ENCODE peak calls at places on chromosomes 1 and 21, in ten cellular contexts. D is HT-29; S is EL; T is ureter; A is fibroblast of lung; U is T-helper 9 cell; K is effector memory CD8-positive, alpha-beta T cell; P is kidney glomerular epithelial cell; O is right cardiac atrium; B is choroid plexus epithelial cell. V is an unnamed sample.

GRCh38 chr21:41068411-41069304 is 99.3 kb upstream of the BACE2 start:
- DNase-seq in A (peak), B (peak), P (peak), S (peak), K (peak), O (peak), D (peak), T (peak), U (peak), V (peak)

GRCh38 chr21:37164742-37165141 is 91.7 kb downstream of the TTC3 start:
- DNase-seq in P (no peak), S (no peak), U (no peak), K (no peak), B (peak), O (no peak), D (no peak), A (peak), T (no peak), V (no peak)

GRCh38 chr1:246907472-246907871 is 24.3 kb downstream of the AHCTF1 start:
- DNase-seq in D (peak), U (no peak), B (peak), K (no peak), P (peak), T (no peak), A (peak), O (no peak), S (peak), V (peak)

GRCh38 chr1:93743465-93743864 is 61.8 kb upstream of the BCAR3 start:
- DNase-seq in P (no peak), S (no peak), D (no peak), O (no peak), B (no peak), K (no peak), A (no peak), U (no peak), T (no peak), V (no peak)

GRCh38 chr1:40270152-40270834 is 12.3 kb downstream of the ZMPSTE24 start:
- DNase-seq in D (no peak), O (no peak), A (no peak), K (no peak), U (no peak), S (peak), B (no peak), P (no peak), T (no peak), V (no peak)

GRCh38 chr21:38688068-38688467 is 117.7 kb upstream of the ETS2 start:
- DNase-seq in D (no peak), O (no peak), B (no peak), T (no peak), P (no peak), A (no peak), U (no peak), K (no peak), S (no peak), V (no peak)

GRCh38 chr21:44365967-44366585 is 12.7 kb downstream of the TRPM2 start:
- DNase-seq in B (no peak), D (no peak), S (no peak), A (no peak), U (no peak), T (no peak), O (peak), K (no peak), P (no peak), V (no peak)

GRCh38 chr1:175678471-175678870 is 64.9 kb downstream of the TNR start:
- DNase-seq in A (no peak), U (no peak), T (no peak), D (no peak), S (no peak), O (no peak), P (no peak), B (no peak), K (no peak), V (no peak)

GRCh38 chr21:18384771-18385170 is 18.8 kb downstream of the TMPRSS15 start:
- DNase-seq in T (no peak), S (no peak), D (peak), K (no peak), A (no peak), P (peak), B (peak), U (no peak), O (no peak), V (peak)

V was measured in small intestine.